ENCODE peak calls at places on chromosome 17, in nine cellular contexts. R is HCT116, Y is NCI-H1930, E is iPS-NIHi11, W is lower leg skin, C is T-cell, O is immature natural killer cell, G is BE2C, D is esophagus squamous epithelium. Q is an unnamed sample.

GRCh38 chr17:3724373-3725077 is 822 bp downstream of the HASPIN start:
- DNase-seq in W (peak), G (no peak), R (no peak), Y (no peak), C (no peak), O (no peak), D (no peak), E (no peak), Q (no peak)

GRCh38 chr17:15475620-15476354 is 8.4 kb upstream of the CDRT4 start:
- DNase-seq in R (no peak), W (no peak), G (no peak), C (no peak), Y (no peak), D (no peak), E (no peak), O (no peak), Q (no peak)

GRCh38 chr17:77235370-77236080 is 94.8 kb downstream of the SEC14L1 start:
- DNase-seq in W (peak), D (no peak), O (peak), Y (no peak), G (no peak), R (no peak), C (no peak), E (no peak), Q (peak)

GRCh38 chr17:38619937-38620550 is 14.3 kb upstream of the SRCIN1 start:
- DNase-seq in Y (no peak), D (no peak), G (no peak), E (peak), R (no peak), O (no peak), W (no peak), C (no peak), Q (no peak)

GRCh38 chr17:17052462-17053221 is 10.4 kb downstream of the MPRIP start:
- DNase-seq in Y (no peak), D (no peak), E (no peak), R (no peak), G (no peak), W (no peak), O (no peak), C (no peak), Q (no peak)

GRCh38 chr17:419073-419735 is 66.6 kb upstream of the RPH3AL start:
- DNase-seq in G (no peak), E (no peak), Y (no peak), R (no peak), O (peak), D (no peak), C (peak), W (no peak), Q (no peak)

GRCh38 chr17:1611715-1612114 is 16.9 kb downstream of the SLC43A2 start:
- DNase-seq in E (no peak), W (no peak), R (no peak), D (no peak), G (no peak), O (no peak), C (no peak), Y (no peak), Q (no peak)

GRCh38 chr17:64448665-64449512 is at the start of gene MILR1:
- DNase-seq in R (peak), W (peak), O (no peak), C (no peak), Y (no peak), E (no peak), D (no peak), G (no peak), Q (no peak)

GRCh38 chr17:49730787-49731441 is 23.1 kb upstream of the SLC35B1 start:
- DNase-seq in C (no peak), O (no peak), Y (no peak), G (no peak), E (no peak), D (no peak), R (no peak), W (no peak), Q (no peak)

GRCh38 chr17:58270476-58271290 is 10.1 kb downstream of the MPO start:
- DNase-seq in G (no peak), D (no peak), E (peak), O (no peak), C (no peak), Y (no peak), R (peak), W (no peak), Q (no peak)

GRCh38 chr17:45775148-45775547 is 9.0 kb upstream of the CRHR1 start:
- DNase-seq in R (no peak), G (no peak), W (no peak), O (no peak), C (no peak), D (no peak), Y (no peak), E (no peak), Q (peak)